ENCODE peak calls at places on chromosomes 13 and 19, in five cellular contexts. F, W, Y, O and G are unnamed samples. For H4K20me1, the result is how much of the 10 kb centered on the place peaks cover.

GRCh38 chr19:16036397-16036925 is 39.8 kb upstream of the TPM4 start:
- DNase-seq in W (no peak), Y (no peak), O (no peak), F (peak), G (no peak)

GRCh38 chr19:12596485-12596884 is 14.1 kb downstream of the ZNF490 start:
- DNase-seq in Y (no peak), O (no peak), W (no peak), F (no peak), G (no peak)

GRCh38 chr19:30552593-30552992 is 180.4 kb downstream of the ZNF536 start:
- DNase-seq in O (no peak), W (no peak), Y (no peak), F (no peak), G (no peak)

GRCh38 chr19:19406878-19407639 is 1.6 kb downstream of the GATAD2A start:
- DNase-seq in F (no peak), Y (peak), W (peak), O (peak), G (peak)

GRCh38 chr19:49677901-49678674 is 1.0 kb downstream of the PRMT1 start:
- DNase-seq in F (peak), O (peak), Y (peak), W (peak), G (peak)

GRCh38 chr13:84481958-84482357 is 599.7 kb upstream of the SLITRK1 start:
- DNase-seq in Y (peak), W (no peak), F (peak), O (peak), G (peak)

GRCh38 chr13:101271681-101272245 is 144.5 kb downstream of the NALCN start:
- DNase-seq in W (no peak), F (no peak), O (no peak), Y (no peak), G (no peak)

GRCh38 chr13:106003651-106004050 is 531.8 kb downstream of the EFNB2 start:
- DNase-seq in F (no peak), O (no peak), Y (no peak), W (no peak), G (no peak)

GRCh38 chr13:104006625-104007061 is 940.4 kb upstream of the SLC10A2 start:
- DNase-seq in W (peak), O (peak), Y (peak), F (no peak), G (peak)

GRCh38 chr13:106104281-106104901 is 431.1 kb downstream of the EFNB2 start:
- DNase-seq in F (peak), W (peak), O (peak), Y (peak), G (peak)

GRCh38 chr13:45434556-45435371 is 16.6 kb upstream of the SLC25A30 start:
- DNase-seq in O (no peak), Y (no peak), F (no peak), W (no peak), G (no peak)

GRCh38 chr13:97851269-97851668 is 102.2 kb upstream of the IPO5 start:
- DNase-seq in Y (no peak), W (no peak), F (no peak), O (no peak), G (no peak)

GRCh38 chr13:96229356-96229755 is 139.4 kb downstream of the HS6ST3 start:
- DNase-seq in W (peak), F (no peak), O (no peak), Y (no peak), G (no peak)

DNA sequence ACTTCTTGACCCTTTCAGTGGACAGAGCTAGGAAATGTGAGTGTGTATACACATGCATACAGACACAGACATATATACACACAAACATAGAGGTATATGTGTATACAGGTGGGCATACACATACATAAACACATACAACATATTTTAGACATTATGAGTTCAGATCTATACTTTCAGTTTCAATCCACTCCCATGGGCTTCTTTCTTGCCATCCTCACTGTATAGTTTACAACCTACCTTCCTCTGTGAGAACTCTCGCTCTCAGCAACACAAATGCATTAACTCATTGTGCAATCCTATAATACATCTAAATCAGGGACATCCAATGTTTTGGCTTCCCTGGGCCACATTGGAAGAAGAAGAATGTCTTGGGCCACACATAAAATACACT is 21.2 kb upstream of the SCEL start:
- DNase-seq in F (no peak), W (no peak), Y (no peak), O (no peak), G (no peak)
- H3K4me2 ChIP-seq in F (no peak), W (no peak), Y (no peak), O (no peak), G (no peak)

GRCh38 chr19:17111766-17112165 is 36.2 kb downstream of the MYO9B start:
- DNase-seq in F (no peak), Y (no peak), W (no peak), O (no peak), G (no peak)
- H4K20me1 ChIP-seq in F (under half), Y (half or more), W (under half), O (half or more), G (under half)

DNA sequence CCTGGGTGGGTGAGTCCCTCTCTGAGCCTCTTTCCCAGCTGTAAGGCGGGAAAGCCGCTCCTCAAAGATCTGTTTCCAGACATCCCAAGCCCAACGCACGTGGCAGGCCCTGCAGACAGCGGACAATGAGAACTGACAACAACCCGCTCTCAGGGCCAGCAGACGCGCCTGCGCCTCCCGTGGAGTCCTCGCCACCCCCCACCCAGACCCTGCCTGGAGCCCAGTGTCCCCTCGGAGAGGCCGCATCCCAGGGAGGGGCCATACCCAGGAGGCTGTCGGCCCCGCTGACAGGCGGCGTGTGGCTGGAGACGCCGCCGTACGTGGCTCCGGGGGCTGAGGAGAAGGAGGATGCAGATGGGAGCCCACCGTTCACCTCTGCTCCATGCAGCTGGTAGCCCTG is 16.3 kb upstream of the UQCR11 start:
- DNase-seq in W (no peak), O (no peak), Y (no peak), F (no peak), G (no peak)
- H3K4me2 ChIP-seq in W (no peak), O (no peak), Y (no peak), F (no peak), G (no peak)

DNA sequence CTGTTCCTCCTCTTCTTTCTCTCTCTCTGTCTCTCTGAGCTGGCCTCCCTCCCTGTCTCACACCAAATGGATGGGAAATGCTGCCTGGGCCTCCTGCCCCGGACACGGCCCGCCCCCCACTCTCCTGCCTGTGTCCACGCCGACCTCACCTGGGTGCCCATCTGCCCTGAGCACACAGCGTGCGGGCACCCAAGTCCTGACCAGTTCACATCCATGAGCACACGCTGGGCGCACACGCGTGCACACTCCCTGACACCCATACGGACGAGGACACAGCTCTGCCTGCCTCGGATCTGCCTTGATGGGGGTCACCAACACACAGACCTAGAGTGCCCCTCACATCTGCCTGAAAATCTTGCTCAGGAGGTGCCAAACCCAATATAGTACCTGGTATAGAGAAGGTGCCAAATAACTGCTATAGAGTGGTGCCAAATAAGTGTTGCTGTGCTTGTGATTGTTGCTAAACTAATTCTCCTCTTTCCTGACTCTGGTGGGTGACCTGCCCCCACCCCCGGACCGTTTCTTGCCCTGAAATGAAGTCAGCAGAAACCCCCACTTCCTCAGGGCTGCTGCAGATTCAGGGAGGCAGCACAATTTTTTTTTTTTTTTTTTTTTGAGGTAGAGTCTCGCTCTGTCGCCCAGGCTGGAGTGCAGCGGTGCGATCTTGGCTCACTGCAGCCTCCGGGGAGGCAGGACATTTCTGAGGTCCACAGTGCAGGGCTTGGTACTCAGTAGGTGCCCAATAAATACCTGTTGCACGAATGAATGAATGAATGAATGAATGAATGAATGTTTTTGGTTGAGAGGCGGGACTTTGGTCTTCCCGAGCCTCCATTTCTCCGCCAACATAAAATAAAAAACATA is 4.6 kb downstream of the NFIC start:
- DNase-seq in O (no peak), W (no peak), F (peak), Y (no peak), G (no peak)
- H4K20me1 ChIP-seq in O (half or more), W (under half), F (half or more), Y (half or more), G (under half)

DNA sequence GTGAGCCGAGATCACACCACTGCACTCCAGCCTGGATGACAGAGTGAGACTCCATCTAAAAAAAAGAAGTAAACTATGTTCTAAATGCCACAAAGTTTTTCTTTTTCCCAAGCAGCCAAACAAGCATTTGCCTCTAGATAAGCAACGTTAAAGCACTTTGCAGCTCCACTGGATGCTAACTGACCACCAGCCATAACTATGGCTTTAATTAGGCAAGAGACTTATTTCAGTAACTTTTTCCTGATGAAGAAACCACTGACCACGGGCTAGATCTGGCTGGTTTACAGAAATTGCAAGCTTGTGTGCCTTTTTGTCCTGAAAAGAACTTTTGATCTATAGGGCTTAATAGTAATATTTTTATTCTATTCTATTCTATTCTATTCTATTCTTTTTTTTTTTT is 22.1 kb downstream of the CD70 start:
- DNase-seq in O (no peak), W (no peak), Y (no peak), F (no peak), G (no peak)
- H3K4me2 ChIP-seq in O (no peak), W (no peak), Y (no peak), F (no peak), G (no peak)

DNA sequence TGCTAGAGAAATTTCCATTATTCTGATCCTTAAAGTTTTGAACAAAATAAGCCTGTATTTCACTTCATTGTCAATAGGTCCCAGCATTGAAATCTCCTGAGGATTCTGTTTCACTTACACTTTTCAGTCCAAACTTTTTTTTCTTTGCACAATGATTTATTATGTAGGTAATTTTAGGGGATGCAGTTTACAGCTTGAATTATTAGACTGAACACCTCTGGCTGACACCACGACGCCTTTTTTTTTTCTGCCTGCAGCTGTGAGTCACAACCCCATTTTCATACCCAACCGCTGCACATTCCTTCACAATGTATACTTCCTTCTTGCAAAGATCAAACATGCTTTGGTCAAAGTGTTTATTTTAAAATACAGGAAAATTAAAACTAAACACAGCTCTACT is 11.3 kb downstream of the ZIC2 start:
- DNase-seq in Y (no peak), F (no peak), O (no peak), W (no peak), G (no peak)
- H4K20me1 ChIP-seq in Y (under half), F (under half), O (under half), W (under half), G (under half)

DNA sequence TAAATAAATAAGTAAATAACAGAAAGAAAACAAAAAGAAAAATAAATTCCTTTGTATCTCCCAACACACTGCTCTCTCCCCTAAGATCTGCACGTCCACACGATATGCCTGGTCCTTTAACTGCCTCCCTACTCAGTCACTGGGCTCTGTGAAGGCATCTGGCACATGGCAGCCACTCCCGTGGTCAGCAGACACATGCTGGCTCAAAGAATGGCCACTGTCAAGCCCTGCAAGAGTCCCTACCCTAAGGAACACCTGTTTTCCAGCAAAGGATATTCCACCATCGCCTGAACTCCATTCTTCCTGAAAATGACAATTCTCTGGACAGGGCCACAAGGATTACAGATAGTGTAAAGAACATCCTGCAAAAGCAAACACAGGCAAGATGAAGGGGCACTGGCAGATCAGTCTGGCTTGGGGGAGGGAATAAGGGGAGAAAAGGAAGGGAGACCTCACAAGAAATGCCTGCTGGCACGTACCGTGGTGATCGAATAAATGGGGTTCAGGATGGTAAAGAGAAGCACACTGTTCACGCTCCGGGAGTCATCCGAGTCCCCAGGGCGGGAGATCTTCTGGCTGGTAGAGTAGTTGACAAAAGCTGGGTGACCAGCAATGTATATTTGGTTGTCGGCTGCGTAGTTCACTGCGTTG is 4.3 kb downstream of the HNRNPL start:
- DNase-seq in Y (no peak), F (no peak), W (no peak), O (no peak), G (no peak)
- H3K4me2 ChIP-seq in Y (no peak), F (no peak), W (no peak), O (no peak), G (no peak)

DNA sequence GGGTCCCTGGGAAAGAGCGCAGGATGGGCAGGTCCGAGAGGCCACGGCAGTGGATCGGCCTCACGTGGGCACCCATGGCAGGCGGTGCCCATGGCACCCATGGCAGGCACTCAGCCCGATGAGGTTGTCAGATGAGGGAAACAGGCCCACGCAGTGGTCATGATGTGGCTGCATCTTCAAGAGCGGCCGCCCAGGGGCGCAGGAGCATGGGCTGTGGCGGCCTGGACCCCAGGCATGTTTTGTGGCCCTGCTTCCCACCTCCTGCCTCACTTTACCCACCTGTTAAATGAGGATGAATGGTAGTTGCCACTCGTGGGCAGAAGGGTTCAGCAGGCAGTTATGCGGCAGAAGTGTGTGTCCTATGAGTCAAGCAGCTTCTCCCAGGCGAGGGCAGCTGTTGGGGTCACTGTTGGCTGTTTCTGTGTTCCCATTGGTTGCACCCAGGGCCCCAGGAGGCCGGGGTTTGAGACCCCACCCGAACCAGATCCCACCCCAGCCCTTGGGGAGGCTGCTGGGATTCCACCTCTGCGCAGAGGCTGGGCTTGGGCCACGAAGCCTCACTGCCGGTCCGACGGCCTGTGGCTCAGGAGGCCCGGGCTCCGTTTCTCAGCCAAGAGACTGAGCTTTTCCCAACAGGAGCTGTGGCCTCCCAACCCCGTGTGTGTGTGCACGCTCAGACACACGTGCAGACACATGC is 30.0 kb downstream of the CSNK1G2 start:
- DNase-seq in O (no peak), Y (no peak), F (peak), W (peak), G (no peak)
- H4K20me1 ChIP-seq in O (half or more), Y (half or more), F (half or more), W (under half), G (under half)

GRCh38 chr19:46240693-46241092 is 11.2 kb downstream of the IGFL1 start:
- DNase-seq in F (no peak), Y (no peak), O (no peak), W (no peak), G (no peak)

GRCh38 chr19:46241676-46242075 is 12.1 kb downstream of the IGFL1 start:
- DNase-seq in F (no peak), O (no peak), Y (no peak), W (no peak), G (no peak)

GRCh38 chr19:46239193-46239767 is 9.7 kb downstream of the IGFL1 start:
- DNase-seq in F (no peak), Y (no peak), W (no peak), O (no peak), G (no peak)
- H3K4me2 ChIP-seq in F (no peak), Y (no peak), W (no peak), O (no peak), G (no peak)

DNA sequence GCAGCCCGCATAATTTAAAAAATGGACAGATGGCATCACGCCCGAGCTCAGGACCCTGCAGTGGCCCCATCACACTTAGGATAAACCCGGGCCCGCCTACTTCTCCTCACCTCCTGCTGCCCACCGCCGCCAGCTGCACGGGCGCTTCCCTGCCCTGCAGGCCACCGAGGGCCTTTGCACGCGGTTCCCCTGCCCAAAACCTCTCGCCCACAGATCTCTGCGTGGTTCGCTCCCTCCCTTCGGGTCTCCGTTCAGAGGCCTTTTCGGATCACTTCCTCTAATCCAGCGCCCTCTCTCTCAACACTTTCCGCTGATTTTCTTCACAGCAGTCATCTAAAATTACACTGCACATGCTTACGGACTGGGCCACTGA is 1.8 kb downstream of the SHISA7 start:
- DNase-seq in W (no peak), O (no peak), Y (no peak), F (peak), G (no peak)
- H4K20me1 ChIP-seq in W (under half), O (under half), Y (under half), F (under half), G (under half)